ENCODE peak calls at places on chromosomes 2 and 18, in ten cellular contexts. C, X, Y, O, U, L, D, H, K and E are unnamed samples.

GRCh38 chr2:66872926-66873714 is 438.2 kb downstream of the MEIS1 start:
- DNase-seq in C (no peak), X (no peak), Y (no peak), O (no peak), U (no peak), L (no peak), D (no peak), H (no peak), K (no peak), E (no peak)

GRCh38 chr2:69692424-69692823 is 48.9 kb upstream of the AAK1 start:
- DNase-seq in C (no peak), X (no peak), Y (no peak), O (no peak), U (no peak), L (peak; percentile 81), D (no peak), H (no peak), K (no peak), E (no peak)

GRCh38 chr2:54880428-54880827 is 157.0 kb downstream of the EML6 start:
- DNase-seq in C (no peak), X (no peak), Y (no peak), O (no peak), U (no peak), L (no peak), D (no peak), H (no peak), K (no peak), E (no peak)

GRCh38 chr2:224343226-224343625 is 58.7 kb downstream of the FAM124B start:
- DNase-seq in C (no peak), X (no peak), Y (no peak), O (no peak), U (peak; percentile 44), L (peak; percentile 22), D (no peak), H (no peak), K (no peak), E (no peak)

GRCh38 chr2:20224191-20224715 is 677 bp downstream of the SDC1 start:
- DNase-seq in C (no peak), X (no peak), Y (peak; percentile 70), O (no peak), U (peak; percentile 64), L (no peak), D (peak; percentile 35), H (no peak), K (no peak), E (no peak)

GRCh38 chr2:226898925-226899324 is 63.1 kb downstream of the RHBDD1 start:
- DNase-seq in C (no peak), X (no peak), Y (no peak), O (no peak), U (no peak), L (no peak), D (no peak), H (no peak), K (no peak), E (no peak)

GRCh38 chr2:95104606-95105005 is 17.0 kb downstream of the MRPS5 start:
- DNase-seq in C (no peak), X (no peak), Y (no peak), O (no peak), U (no peak), L (no peak), D (no peak), H (no peak), K (no peak), E (no peak)

GRCh38 chr2:1643220-1643619 is 101.1 kb downstream of the PXDN start:
- DNase-seq in C (no peak), X (no peak), Y (peak; percentile 23), O (no peak), U (no peak), L (no peak), D (no peak), H (no peak), K (no peak), E (no peak)

GRCh38 chr2:17791121-17791902 is 24.9 kb upstream of the MSGN1 start:
- DNase-seq in C (no peak), X (no peak), Y (no peak), O (no peak), U (no peak), L (peak; percentile 81), D (no peak), H (no peak), K (no peak), E (no peak)

GRCh38 chr18:48374423-48375149 is 34.6 kb downstream of the ZBTB7C start:
- DNase-seq in C (no peak), X (no peak), Y (no peak), O (no peak), U (no peak), L (peak; percentile 60), D (no peak), H (no peak), K (no peak), E (no peak)

DNA sequence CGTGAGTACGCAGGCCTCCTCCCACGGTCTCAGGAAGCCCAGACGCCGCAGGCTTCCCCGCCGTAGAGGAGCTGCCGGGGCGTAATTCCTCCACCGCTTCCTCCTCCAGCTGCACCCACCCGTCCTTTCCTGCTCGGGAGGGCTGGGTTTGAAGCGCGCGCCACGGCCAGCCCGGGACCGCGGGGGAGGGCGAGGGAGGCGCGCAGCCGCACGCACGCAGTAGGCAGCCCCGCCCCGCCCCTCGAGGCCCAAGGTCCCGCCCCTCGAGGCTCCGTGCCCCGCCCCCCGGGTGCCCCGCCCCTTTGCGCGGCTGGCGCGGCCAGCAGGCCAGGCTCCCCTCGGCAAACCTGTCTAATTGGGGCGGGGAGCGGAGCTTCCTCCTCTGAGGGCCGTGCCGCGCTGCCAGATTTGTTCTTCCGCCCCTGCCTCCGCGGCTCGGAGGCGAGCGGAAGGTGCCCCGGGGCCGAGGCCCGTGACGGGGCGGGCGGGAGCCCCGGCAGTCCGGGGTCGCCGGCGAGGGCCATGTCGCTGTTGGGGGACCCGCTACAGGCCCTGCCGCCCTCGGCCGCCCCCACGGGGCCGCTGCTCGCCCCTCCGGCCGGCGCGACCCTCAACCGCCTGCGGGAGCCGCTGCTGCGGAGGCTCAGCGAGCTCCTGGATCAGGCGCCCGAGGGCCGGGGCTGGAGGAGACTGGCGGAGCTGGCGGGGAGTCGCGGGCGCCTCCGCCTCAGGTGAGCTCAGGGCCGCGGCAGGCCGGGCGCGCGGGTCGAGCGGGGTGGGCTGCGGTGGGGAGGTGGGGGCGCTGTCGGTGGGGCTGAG is at the start of gene MALT1:
- DNase-seq in C (peak; percentile 97), X (peak; percentile 93), Y (peak; percentile 99), O (peak; percentile 99), U (peak; percentile 96), L (peak; percentile 90), D (peak; percentile 95), H (peak; percentile 96), K (peak; percentile 88), E (peak; percentile 90)
- H3K4me1 ChIP-seq in C (no peaks in the 10 kb centered on the region), X (peaks cover 56% of the 10 kb centered on the region), Y (peaks cover 9% of the 10 kb centered on the region), O (peaks cover 15% of the 10 kb centered on the region), U (peaks cover 19% of the 10 kb centered on the region), L (peaks cover 2% of the 10 kb centered on the region), D (peaks cover 10% of the 10 kb centered on the region), H (peaks cover 18% of the 10 kb centered on the region), K (peaks cover 22% of the 10 kb centered on the region), E (peaks cover 28% of the 10 kb centered on the region)

GRCh38 chr2:176681584-176682115 is 412.4 kb downstream of the MTX2 start:
- DNase-seq in C (no peak), X (no peak), Y (no peak), O (no peak), U (no peak), L (no peak), D (no peak), H (no peak), K (no peak), E (no peak)

GRCh38 chr2:176679306-176679705 is 410.1 kb downstream of the MTX2 start:
- DNase-seq in C (no peak), X (no peak), Y (no peak), O (no peak), U (no peak), L (no peak), D (no peak), H (no peak), K (no peak), E (no peak)

GRCh38 chr2:176680916-176681315 is 411.7 kb downstream of the MTX2 start:
- DNase-seq in C (no peak), X (no peak), Y (no peak), O (no peak), U (no peak), L (no peak), D (no peak), H (no peak), K (no peak), E (no peak)

GRCh38 chr2:176683565-176684210 is 414.4 kb downstream of the MTX2 start:
- DNase-seq in C (no peak), X (no peak), Y (no peak), O (no peak), U (no peak), L (no peak), D (peak; percentile 58), H (no peak), K (no peak), E (no peak)

GRCh38 chr2:176682278-176682677 is 413.0 kb downstream of the MTX2 start:
- DNase-seq in C (no peak), X (no peak), Y (no peak), O (no peak), U (no peak), L (no peak), D (no peak), H (no peak), K (no peak), E (no peak)
- H3K4me3 ChIP-seq in C (no peak overlapping the region), X (no peak overlapping the region), Y (no peak overlapping the region), O (no peak overlapping the region), U (no peak overlapping the region), L (no peak overlapping the region), D (no peak overlapping the region), H (no peak overlapping the region), K (no peak overlapping the region), E (no peak overlapping the region)

DNA sequence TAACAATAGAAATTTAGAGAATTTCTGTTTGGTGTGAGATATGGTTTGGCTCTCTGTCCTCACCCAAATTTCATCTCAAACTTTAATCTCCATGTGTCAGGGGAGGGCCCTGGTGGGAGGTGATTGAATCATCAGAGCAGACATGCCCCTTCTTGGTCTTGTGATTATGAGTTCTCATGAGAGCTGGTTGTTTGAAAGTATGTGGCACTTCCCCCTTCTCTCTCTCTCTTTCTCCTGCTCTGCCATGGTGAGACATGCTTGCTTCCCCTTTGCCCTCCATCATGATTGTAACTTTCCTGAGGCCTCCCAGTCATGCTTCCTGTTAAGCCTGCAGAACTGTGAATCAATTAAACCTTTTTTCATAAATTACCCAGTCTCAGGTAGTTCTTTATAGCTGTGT is 524.7 kb upstream of the ACVR2A start:
- DNase-seq in C (no peak), X (no peak), Y (no peak), O (no peak), U (no peak), L (no peak), D (no peak), H (no peak), K (no peak), E (no peak)
- H3K9me3 ChIP-seq in C (peaks cover 2% of the 10 kb centered on the region), X (no peaks in the 10 kb centered on the region), Y (peaks cover 18% of the 10 kb centered on the region), O (peaks cover 20% of the 10 kb centered on the region), U (no peaks in the 10 kb centered on the region), L (no peaks in the 10 kb centered on the region), D (no peaks in the 10 kb centered on the region), H (no peaks in the 10 kb centered on the region), K (no peaks in the 10 kb centered on the region), E (no peaks in the 10 kb centered on the region)

DNA sequence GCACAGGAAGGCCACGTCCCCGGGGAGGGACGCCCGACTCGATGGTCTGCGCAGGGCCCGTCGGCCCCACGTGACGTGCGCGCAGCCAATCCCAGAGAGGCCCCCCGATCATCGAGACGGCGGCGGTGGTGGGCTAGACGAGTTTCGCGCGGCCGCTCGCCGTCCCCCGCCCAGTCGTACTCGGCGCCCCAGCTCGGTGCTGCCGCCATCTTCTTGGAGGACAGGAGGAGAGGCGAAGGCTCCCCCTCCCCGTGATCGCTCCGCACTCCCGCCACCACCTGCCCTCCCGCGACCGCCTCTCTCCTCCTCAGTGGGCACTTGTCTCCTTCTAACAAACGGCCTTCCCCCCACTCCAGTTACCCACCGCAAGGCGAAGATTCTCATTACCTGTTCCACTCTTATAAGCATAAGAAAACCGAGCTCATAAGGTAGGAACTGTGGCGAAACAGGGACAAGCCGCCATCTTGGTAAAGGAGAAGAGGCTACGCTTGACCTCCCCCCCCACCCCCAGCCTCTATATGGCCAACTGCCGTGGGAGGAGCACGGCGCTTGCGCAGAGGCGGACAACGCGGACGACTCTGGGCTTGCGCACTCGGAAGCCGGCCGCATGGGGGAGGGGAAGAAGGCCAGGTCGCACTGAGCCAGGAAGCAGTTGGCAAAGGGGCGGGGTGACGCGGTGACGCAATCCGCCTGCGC is at the start of gene HDLBP:
- DNase-seq in C (peak; percentile 100), X (peak; percentile 100), Y (peak; percentile 100), O (peak; percentile 100), U (peak; percentile 100), L (peak; percentile 97), D (peak; percentile 100), H (peak; percentile 100), K (peak; percentile 98), E (peak; percentile 100)
- H3K4me1 ChIP-seq in C (no peaks in the 10 kb centered on the region), X (peaks cover 82% of the 10 kb centered on the region), Y (peaks cover 35% of the 10 kb centered on the region), O (peaks cover 48% of the 10 kb centered on the region), U (peaks cover 22% of the 10 kb centered on the region), L (peaks cover 3% of the 10 kb centered on the region), D (peaks cover 34% of the 10 kb centered on the region), H (peaks cover 36% of the 10 kb centered on the region), K (peaks cover 73% of the 10 kb centered on the region), E (peaks cover 44% of the 10 kb centered on the region)